ENCODE peak calls at places on chromosomes 5 and 9, in four cellular contexts. One of them, this sample, is unnamed.

GRCh38 chr5:137900925-137901817 is 11.9 kb downstream of the PKD2L2 start:
- DNase-seq in Peyer's patch: no peak
- DNase-seq in brain microvascular endothelial cell: no peak
- DNase-seq in NCI-H2171 treated with DMSO at 0.1 percent for 48 hours: no peak
- DNase-seq in this sample: no peak

GRCh38 chr9:27473135-27473534 is 51.0 kb upstream of the IFNK start:
- DNase-seq in NCI-H2171 treated with DMSO at 0.1 percent for 48 hours: peak
- DNase-seq in Peyer's patch: no peak
- DNase-seq in brain microvascular endothelial cell: peak
- DNase-seq in this sample: no peak

GRCh38 chr5:169723103-169723831 is 86.2 kb downstream of the DOCK2 start:
- DNase-seq in brain microvascular endothelial cell: no peak
- DNase-seq in NCI-H2171 treated with DMSO at 0.1 percent for 48 hours: no peak
- DNase-seq in Peyer's patch: no peak
- DNase-seq in this sample: peak

GRCh38 chr5:117486291-117486690 is 911.7 kb upstream of the SEMA6A start:
- DNase-seq in Peyer's patch: no peak
- DNase-seq in brain microvascular endothelial cell: no peak
- DNase-seq in NCI-H2171 treated with DMSO at 0.1 percent for 48 hours: peak
- DNase-seq in this sample: no peak

GRCh38 chr9:120845255-120845654 is 2.5 kb upstream of the PSMD5 start:
- DNase-seq in Peyer's patch: no peak
- DNase-seq in NCI-H2171 treated with DMSO at 0.1 percent for 48 hours: no peak
- DNase-seq in brain microvascular endothelial cell: no peak
- DNase-seq in this sample: no peak

GRCh38 chr5:166027582-166027981 is 2263.9 kb upstream of the WWC1 start:
- DNase-seq in NCI-H2171 treated with DMSO at 0.1 percent for 48 hours: no peak
- DNase-seq in Peyer's patch: no peak
- DNase-seq in brain microvascular endothelial cell: no peak
- DNase-seq in this sample: no peak

GRCh38 chr9:121861501-121862180 is 210.2 kb downstream of the DAB2IP start:
- DNase-seq in brain microvascular endothelial cell: peak
- DNase-seq in Peyer's patch: no peak
- DNase-seq in NCI-H2171 treated with DMSO at 0.1 percent for 48 hours: no peak
- DNase-seq in this sample: peak

GRCh38 chr5:112005533-112005926 is 248.5 kb upstream of the NREP start:
- DNase-seq in NCI-H2171 treated with DMSO at 0.1 percent for 48 hours: no peak
- DNase-seq in brain microvascular endothelial cell: peak
- DNase-seq in Peyer's patch: no peak
- DNase-seq in this sample: no peak

GRCh38 chr9:129854588-129855110 is 19.4 kb downstream of the USP20 start:
- DNase-seq in brain microvascular endothelial cell: no peak
- DNase-seq in NCI-H2171 treated with DMSO at 0.1 percent for 48 hours: no peak
- DNase-seq in Peyer's patch: no peak
- DNase-seq in this sample: no peak

GRCh38 chr9:106877345-106877744 is 14.4 kb downstream of the ZNF462 start:
- DNase-seq in Peyer's patch: no peak
- DNase-seq in NCI-H2171 treated with DMSO at 0.1 percent for 48 hours: no peak
- DNase-seq in brain microvascular endothelial cell: no peak
- DNase-seq in this sample: no peak

GRCh38 chr9:78004478-78005229 is 27.0 kb downstream of the GNAQ start:
- DNase-seq in Peyer's patch: no peak
- DNase-seq in brain microvascular endothelial cell: no peak
- DNase-seq in NCI-H2171 treated with DMSO at 0.1 percent for 48 hours: no peak
- DNase-seq in this sample: no peak

GRCh38 chr5:150311015-150311692 is 8.4 kb upstream of the ARSI start:
- DNase-seq in brain microvascular endothelial cell: no peak
- DNase-seq in Peyer's patch: no peak
- DNase-seq in NCI-H2171 treated with DMSO at 0.1 percent for 48 hours: no peak
- DNase-seq in this sample: no peak

GRCh38 chr5:5141625-5142527 is 1.7 kb downstream of the ADAMTS16 start:
- DNase-seq in NCI-H2171 treated with DMSO at 0.1 percent for 48 hours: peak
- DNase-seq in brain microvascular endothelial cell: peak
- DNase-seq in Peyer's patch: no peak
- DNase-seq in this sample: no peak

GRCh38 chr5:177315411-177315810 is 3.7 kb upstream of the MXD3 start:
- DNase-seq in Peyer's patch: peak
- DNase-seq in brain microvascular endothelial cell: no peak
- DNase-seq in NCI-H2171 treated with DMSO at 0.1 percent for 48 hours: no peak
- DNase-seq in this sample: no peak

GRCh38 chr9:70861797-70862196 is 259.6 kb downstream of the TRPM3 start:
- DNase-seq in brain microvascular endothelial cell: no peak
- DNase-seq in NCI-H2171 treated with DMSO at 0.1 percent for 48 hours: no peak
- DNase-seq in Peyer's patch: no peak
- DNase-seq in this sample: no peak

GRCh38 chr5:14322437-14323187 is 179.5 kb downstream of the TRIO start:
- DNase-seq in brain microvascular endothelial cell: no peak
- DNase-seq in NCI-H2171 treated with DMSO at 0.1 percent for 48 hours: no peak
- DNase-seq in Peyer's patch: no peak
- DNase-seq in this sample: no peak

GRCh38 chr5:117519957-117520500 is 945.4 kb upstream of the SEMA6A start:
- DNase-seq in Peyer's patch: no peak
- DNase-seq in NCI-H2171 treated with DMSO at 0.1 percent for 48 hours: no peak
- DNase-seq in brain microvascular endothelial cell: no peak
- DNase-seq in this sample: no peak

GRCh38 chr5:82749453-82749852 is 327.7 kb downstream of the TMEM167A start:
- DNase-seq in NCI-H2171 treated with DMSO at 0.1 percent for 48 hours: peak
- DNase-seq in Peyer's patch: no peak
- DNase-seq in brain microvascular endothelial cell: peak
- DNase-seq in this sample: no peak

GRCh38 chr5:132486318-132487094 is 4.1 kb downstream of the IRF1 start:
- DNase-seq in NCI-H2171 treated with DMSO at 0.1 percent for 48 hours: no peak
- DNase-seq in Peyer's patch: peak
- DNase-seq in brain microvascular endothelial cell: no peak
- DNase-seq in this sample: peak

GRCh38 chr9:121599186-121599871 is 52.1 kb upstream of the DAB2IP start:
- DNase-seq in brain microvascular endothelial cell: no peak
- DNase-seq in NCI-H2171 treated with DMSO at 0.1 percent for 48 hours: no peak
- DNase-seq in Peyer's patch: no peak
- DNase-seq in this sample: peak